ENCODE peak calls at places on chromosomes 12 and 14, in four cellular contexts. J is neural progenitor cell, Y is PC-9, A is fibroblast of lung. D is an unnamed sample.

GRCh38 chr14:65062096-65063075 is 39.9 kb downstream of the MAX start:
- DNase-seq in A (peak; percentile 27), J (no peak), Y (no peak), D (no peak)

GRCh38 chr14:68936476-68936875 is 42.6 kb downstream of the ACTN1 start:
- DNase-seq in A (no peak), Y (no peak), J (no peak), D (no peak)

GRCh38 chr12:101780599-101780998 is 41.3 kb upstream of the SYCP3 start:
- DNase-seq in Y (no peak), J (no peak), A (no peak), D (peak; percentile 32)

GRCh38 chr14:90574640-90575131 is 177.9 kb downstream of the CALM1 start:
- DNase-seq in A (no peak), J (no peak), Y (no peak), D (no peak)

GRCh38 chr12:109777544-109777943 is 55.7 kb downstream of the TRPV4 start:
- DNase-seq in A (peak; percentile 28), J (no peak), Y (no peak), D (peak; percentile 91)

GRCh38 chr12:75738486-75738885 is 227.1 kb upstream of the KRR1 start:
- DNase-seq in Y (no peak), J (no peak), A (peak; percentile 78), D (no peak)

GRCh38 chr12:29695026-29695425 is 88.7 kb downstream of the TMTC1 start:
- DNase-seq in Y (no peak), A (no peak), J (no peak), D (no peak)

GRCh38 chr12:101670007-101670671 is 27.3 kb upstream of the CHPT1 start:
- DNase-seq in A (peak; percentile 27), Y (no peak), J (peak; percentile 50), D (peak; percentile 75)

GRCh38 chr14:88492272-88493089 is 62.3 kb downstream of the PTPN21 start:
- DNase-seq in A (peak; percentile 58), J (peak; percentile 86), Y (no peak), D (peak; percentile 75)

GRCh38 chr12:47302111-47302597 is 222.4 kb upstream of the AMIGO2 start:
- DNase-seq in A (peak; percentile 34), J (no peak), Y (no peak), D (peak; percentile 19)

GRCh38 chr12:78149459-78149858 is 318.8 kb downstream of the NAV3 start:
- DNase-seq in Y (no peak), A (peak; percentile 2), J (no peak), D (no peak)

GRCh38 chr12:90065301-90065801 is 356.7 kb upstream of the ATP2B1 start:
- DNase-seq in J (no peak), Y (no peak), A (no peak), D (no peak)

GRCh38 chr14:56194062-56194461 is 75.9 kb downstream of the PELI2 start:
- DNase-seq in J (no peak), Y (no peak), A (no peak), D (no peak)

GRCh38 chr12:51082561-51083139 is 746 bp downstream of the CSRNP2 start:
- DNase-seq in A (peak; percentile 54), Y (no peak), J (no peak), D (peak; percentile 43)

GRCh38 chr14:92511472-92512247 is 1.9 kb upstream of the RIN3 start:
- DNase-seq in Y (peak; percentile 88), A (peak; percentile 94), J (no peak), D (no peak)

GRCh38 chr12:47206450-47206830 is 126.7 kb upstream of the AMIGO2 start:
- DNase-seq in J (no peak), Y (no peak), A (no peak), D (no peak)

GRCh38 chr12:119869720-119870119 is 7.4 kb downstream of the CIT start:
- DNase-seq in A (peak; percentile 89), Y (no peak), J (no peak), D (no peak)

GRCh38 chr14:65482769-65483438 is 70.4 kb downstream of the FUT8 start:
- DNase-seq in A (no peak), J (no peak), Y (no peak), D (no peak)

GRCh38 chr12:113271853-113272561 is 50.7 kb downstream of the TPCN1 start:
- DNase-seq in Y (no peak), A (peak; percentile 80), J (no peak), D (no peak)

GRCh38 chr12:102862486-102862885 is 54.6 kb downstream of the PAH start:
- DNase-seq in A (no peak), Y (no peak), J (no peak), D (no peak)

GRCh38 chr14:103713304-103714062 is 1.8 kb downstream of the XRCC3 start:
- DNase-seq in J (no peak), Y (no peak), A (no peak), D (peak; percentile 24)
- H3K79me2 ChIP-seq in J (peaks cover 54% of the 10 kb centered on the region), Y (peaks cover 48% of the 10 kb centered on the region), A (peaks cover 41% of the 10 kb centered on the region), D (peaks cover 41% of the 10 kb centered on the region)

GRCh38 chr12:85708775-85709174 is 127.4 kb downstream of the RASSF9 start:
- DNase-seq in Y (no peak), J (no peak), A (no peak), D (no peak)

GRCh38 chr12:85714425-85714824 is 121.8 kb downstream of the RASSF9 start:
- DNase-seq in J (no peak), Y (no peak), A (no peak), D (no peak)

GRCh38 chr12:85711735-85712390 is 124.3 kb downstream of the RASSF9 start:
- DNase-seq in A (no peak), J (no peak), Y (no peak), D (no peak)

DNA sequence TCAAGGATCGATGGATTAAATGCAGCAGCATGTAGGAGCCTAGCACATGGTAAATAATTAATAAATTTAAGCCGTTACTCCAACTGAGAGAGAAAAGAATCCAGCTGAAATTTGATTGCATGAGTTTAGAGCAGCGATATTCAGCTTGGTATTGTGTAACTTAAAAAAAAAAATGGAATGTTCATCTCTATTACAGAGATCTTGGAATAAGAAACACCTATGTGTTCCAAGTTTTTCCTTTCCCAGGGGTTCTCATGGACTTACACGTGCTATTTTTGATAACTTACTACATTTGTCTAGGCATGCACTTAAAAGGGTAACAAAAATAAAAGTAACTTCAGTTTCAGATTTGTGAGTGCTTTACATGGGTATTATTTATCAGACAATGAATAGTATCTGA is 122.8 kb downstream of the RASSF9 start:
- DNase-seq in A (peak; percentile 23), Y (no peak), J (no peak), D (no peak)
- H3K79me2 ChIP-seq in A (no peaks in the 10 kb centered on the region), Y (no peaks in the 10 kb centered on the region), J (no peaks in the 10 kb centered on the region), D (no peaks in the 10 kb centered on the region)

GRCh38 chr14:73494593-73494992 is 3.9 kb downstream of the RIOX1 start:
- DNase-seq in A (no peak), Y (no peak), J (no peak), D (no peak)

GRCh38 chr14:73492661-73493060 is 1.9 kb downstream of the RIOX1 start:
- DNase-seq in Y (no peak), J (no peak), A (no peak), D (no peak)

GRCh38 chr14:73491256-73491976 is 683 bp downstream of the RIOX1 start:
- DNase-seq in A (peak; percentile 80), J (peak; percentile 80), Y (peak; percentile 75), D (peak; percentile 59)

GRCh38 chr14:73489481-73490175 is 1.1 kb upstream of the RIOX1 start:
- DNase-seq in J (no peak), A (no peak), Y (peak; percentile 40), D (no peak)

GRCh38 chr14:73491977-73492552 is 1.3 kb downstream of the RIOX1 start:
- DNase-seq in A (no peak), Y (no peak), J (no peak), D (no peak)
- H3K79me2 ChIP-seq in A (peaks cover 11% of the 10 kb centered on the region), Y (peaks cover 29% of the 10 kb centered on the region), J (peaks cover 30% of the 10 kb centered on the region), D (peaks cover 39% of the 10 kb centered on the region)

GRCh38 chr12:104513681-104514080 is 56.9 kb downstream of the CHST11 start:
- DNase-seq in A (peak; percentile 99), J (peak; percentile 51), Y (no peak), D (no peak)

GRCh38 chr12:104517880-104518279 is 61.1 kb downstream of the CHST11 start:
- DNase-seq in J (no peak), Y (no peak), A (no peak), D (no peak)

GRCh38 chr12:104514127-104514810 is 57.5 kb downstream of the CHST11 start:
- DNase-seq in A (no peak), Y (no peak), J (no peak), D (no peak)

GRCh38 chr12:104516821-104517220 is 60.1 kb downstream of the CHST11 start:
- DNase-seq in J (no peak), Y (no peak), A (no peak), D (no peak)

GRCh38 chr12:104515899-104516298 is 59.2 kb downstream of the CHST11 start:
- DNase-seq in J (no peak), A (no peak), Y (no peak), D (no peak)
- H3K79me2 ChIP-seq in J (peaks cover 23% of the 10 kb centered on the region), A (no peaks in the 10 kb centered on the region), Y (peaks cover 96% of the 10 kb centered on the region), D (peaks cover 46% of the 10 kb centered on the region)

DNA sequence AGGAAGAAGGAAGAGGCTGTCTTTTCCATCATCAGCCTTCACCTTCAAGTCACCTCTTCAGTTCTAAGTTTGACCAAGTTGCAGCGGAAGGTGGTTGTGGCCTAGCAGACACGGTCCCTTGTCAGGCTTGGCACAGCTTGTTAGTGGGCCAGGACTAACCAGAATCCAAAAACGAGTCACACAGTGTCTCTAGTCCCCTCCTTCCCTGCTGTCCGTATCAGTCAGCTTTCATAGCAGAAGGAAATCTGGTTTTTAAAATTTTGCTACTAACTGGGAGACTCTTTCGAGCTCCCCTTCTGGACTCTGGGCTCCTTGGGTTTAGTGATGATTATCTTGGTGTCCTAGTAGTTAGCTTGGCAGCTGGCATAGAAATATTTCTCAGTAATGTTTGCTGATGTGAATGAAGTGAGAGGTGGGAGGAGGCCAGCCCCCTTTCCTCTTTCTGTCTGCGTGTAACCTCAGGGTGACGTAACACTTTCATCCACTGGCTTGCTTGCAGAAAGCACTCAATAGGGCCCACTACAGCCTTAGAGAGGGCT is 3.8 kb downstream of the ETV6 start:
- DNase-seq in A (peak; percentile 65), Y (no peak), J (no peak), D (peak; percentile 55)
- H3K79me2 ChIP-seq in A (peaks cover 49% of the 10 kb centered on the region), Y (peaks cover 85% of the 10 kb centered on the region), J (peaks cover 48% of the 10 kb centered on the region), D (peaks cover 73% of the 10 kb centered on the region)

GRCh38 chr12:42235426-42235825 is 2.6 kb downstream of the YAF2 start:
- DNase-seq in Y (no peak), A (no peak), J (no peak), D (no peak)
- H3K79me2 ChIP-seq in Y (peaks cover 44% of the 10 kb centered on the region), A (peaks cover 33% of the 10 kb centered on the region), J (peaks cover 22% of the 10 kb centered on the region), D (peaks cover 45% of the 10 kb centered on the region)

DNA sequence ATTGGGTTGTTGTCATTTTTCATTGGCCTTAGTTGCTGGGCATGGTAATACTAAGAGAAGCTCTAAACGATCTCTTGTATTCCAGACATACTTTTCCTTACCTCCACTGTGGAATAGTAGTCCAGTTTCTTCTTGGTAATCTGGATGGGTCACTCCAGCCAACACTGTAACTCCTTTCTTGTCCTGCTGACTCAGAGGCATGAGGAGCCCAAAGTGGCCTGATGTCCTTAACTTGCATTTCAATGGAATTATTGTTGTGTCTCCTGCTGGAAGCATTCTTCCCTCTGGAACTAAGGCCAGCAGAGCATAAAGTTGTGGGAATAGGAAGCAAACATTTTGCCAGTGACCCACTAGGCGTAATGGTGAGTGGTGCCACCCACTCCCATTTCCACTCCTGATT is 33.1 kb downstream of the DAAM1 start:
- DNase-seq in Y (no peak), A (peak; percentile 47), J (no peak), D (no peak)
- H3K79me2 ChIP-seq in Y (peaks cover 27% of the 10 kb centered on the region), A (peaks cover 1% of the 10 kb centered on the region), J (peaks cover 39% of the 10 kb centered on the region), D (peaks cover 81% of the 10 kb centered on the region)

GRCh38 chr12:1691123-1692007 is 495 bp downstream of the ADIPOR2 start:
- DNase-seq in J (peak; percentile 92), Y (no peak), A (peak; percentile 21), D (peak; percentile 60)
- H3K79me2 ChIP-seq in J (peaks cover 51% of the 10 kb centered on the region), Y (peaks cover 54% of the 10 kb centered on the region), A (peaks cover 39% of the 10 kb centered on the region), D (peaks cover 57% of the 10 kb centered on the region)

D was measured in OCI-LY7.